ENCODE peak calls at places on chromosomes 7 and 10, in nine cellular contexts. F is mucosa of descending colon; D is H1; P is right cardiac atrium; M is transverse colon; Q is iPS DF 6.9; H is CD8-positive, alpha-beta memory T cell; J is PC-3; A is cardiac muscle cell. E is an unnamed sample. For H3K4me1, the result is how much of the 10 kb centered on the place peaks cover.

GRCh38 chr7:122311719-122312118 is 7.2 kb upstream of the FEZF1 start:
- DNase-seq in F (peak), D (no peak), P (peak), M (no peak), Q (no peak), H (no peak), J (no peak), A (no peak), E (no peak)

GRCh38 chr7:1950066-1950622 is 280.1 kb downstream of the ELFN1 start:
- DNase-seq in F (no peak), D (no peak), P (peak), M (no peak), Q (no peak), H (no peak), J (no peak), A (no peak), E (no peak)

GRCh38 chr10:90138844-90139243 is 437.5 kb downstream of the KIF20B start:
- DNase-seq in F (no peak), D (no peak), P (no peak), M (no peak), Q (no peak), H (no peak), J (peak), A (peak), E (no peak)

GRCh38 chr7:84701524-84702306 is 485.1 kb downstream of the SEMA3D start:
- DNase-seq in F (no peak), D (no peak), P (no peak), M (peak), Q (no peak), H (no peak), J (peak), A (peak), E (no peak)

GRCh38 chr7:15602236-15602635 is 40.4 kb upstream of the AGMO start:
- DNase-seq in F (no peak), D (no peak), P (no peak), M (no peak), Q (no peak), H (no peak), J (no peak), A (peak), E (no peak)

GRCh38 chr10:114655671-114656070 is 2.4 kb downstream of the ABLIM1 start:
- DNase-seq in F (no peak), D (no peak), P (no peak), M (no peak), Q (no peak), H (no peak), J (no peak), A (no peak), E (no peak)

GRCh38 chr10:86341361-86341811 is 25.2 kb downstream of the GRID1 start:
- DNase-seq in F (no peak), D (no peak), P (peak), M (no peak), Q (no peak), H (no peak), J (no peak), A (peak), E (no peak)

GRCh38 chr7:69060516-69060915 is 537.8 kb upstream of the AUTS2 start:
- DNase-seq in F (no peak), D (no peak), P (no peak), M (no peak), Q (no peak), H (no peak), J (no peak), A (no peak), E (no peak)

GRCh38 chr7:132495931-132496330 is 80.3 kb downstream of the PLXNA4 start:
- DNase-seq in F (no peak), D (no peak), P (peak), M (no peak), Q (no peak), H (no peak), J (no peak), A (peak), E (no peak)

GRCh38 chr7:37643876-37644275 is 39.7 kb upstream of the GPR141 start:
- DNase-seq in F (no peak), D (peak), P (no peak), M (no peak), Q (peak), H (no peak), J (no peak), A (no peak), E (no peak)

GRCh38 chr7:129041929-129042200 is 13.0 kb downstream of the TNPO3 start:
- DNase-seq in F (no peak), D (no peak), P (no peak), M (no peak), Q (no peak), H (no peak), J (no peak), A (no peak), E (no peak)

GRCh38 chr7:129047761-129048160 is 7.2 kb downstream of the TNPO3 start:
- DNase-seq in F (no peak), D (no peak), P (no peak), M (no peak), Q (no peak), H (no peak), J (no peak), A (no peak), E (no peak)

GRCh38 chr7:129037585-129037984 is 17.3 kb downstream of the TNPO3 start:
- DNase-seq in F (no peak), D (no peak), P (no peak), M (no peak), Q (no peak), H (no peak), J (no peak), A (no peak), E (no peak)

GRCh38 chr7:129041142-129041928 is 13.6 kb downstream of the TNPO3 start:
- DNase-seq in F (no peak), D (no peak), P (no peak), M (no peak), Q (no peak), H (no peak), J (no peak), A (no peak), E (no peak)

DNA sequence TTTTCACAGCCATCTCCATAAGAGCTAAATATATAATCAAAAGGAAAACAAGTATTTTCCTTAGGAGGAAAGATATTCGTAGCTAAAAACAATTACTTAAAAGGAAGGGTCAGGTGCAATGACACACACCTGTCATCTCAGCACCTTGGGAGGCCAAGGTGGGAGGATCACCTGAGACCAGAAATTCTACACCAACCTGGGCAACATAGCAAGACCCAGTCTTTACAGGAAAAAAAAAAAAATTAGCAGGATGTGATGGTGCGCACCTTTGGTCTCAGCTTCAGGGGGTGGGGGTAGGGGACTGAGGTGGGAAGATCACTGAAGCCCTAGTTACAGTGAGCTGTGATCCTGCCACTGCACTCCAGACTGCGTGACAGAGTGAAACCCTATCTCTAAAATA is 11.9 kb downstream of the TNPO3 start:
- DNase-seq in F (no peak), D (no peak), P (no peak), M (no peak), Q (no peak), H (no peak), J (no peak), A (no peak), E (no peak)
- H3K4me1 ChIP-seq in F (under half), D (under half), P (under half), M (under half), Q (under half), H (under half), J (under half), A (under half), E (under half)

GRCh38 chr7:131098527-131098926 is 229.1 kb upstream of the MKLN1 start:
- DNase-seq in F (no peak), D (no peak), P (no peak), M (no peak), Q (no peak), H (peak), J (no peak), A (no peak), E (no peak)
- H3K4me3 ChIP-seq in F (no peak), D (no peak), P (no peak), M (no peak), Q (no peak), H (no peak), J (no peak), A (no peak), E (no peak)

DNA sequence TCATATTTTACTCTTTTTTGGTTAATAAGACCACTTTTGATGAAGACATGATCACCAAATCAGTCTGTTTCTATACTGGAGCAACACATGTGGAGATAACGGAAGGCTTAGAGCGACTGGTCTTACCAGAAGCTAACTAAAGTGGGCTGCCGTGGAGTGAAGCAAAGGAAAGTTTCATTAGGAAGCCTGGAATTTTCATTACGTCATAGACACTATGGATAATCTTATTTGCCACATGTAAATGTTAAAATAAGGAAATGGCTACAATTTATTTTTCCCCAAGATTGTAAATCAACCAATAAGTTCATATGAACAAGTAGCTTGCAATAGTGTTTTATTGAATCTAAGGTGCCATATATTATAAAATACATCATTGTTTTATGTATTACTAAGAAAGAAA is 185.4 kb downstream of the PHTF2 start:
- DNase-seq in F (no peak), D (no peak), P (no peak), M (no peak), Q (no peak), H (no peak), J (no peak), A (no peak), E (no peak)
- H3K4me1 ChIP-seq in F (under half), D (under half), P (under half), M (under half), Q (under half), H (under half), J (under half), A (under half), E (under half)

GRCh38 chr10:6578221-6579192 is 1.6 kb downstream of the PRKCQ start:
- DNase-seq in F (no peak), D (no peak), P (no peak), M (no peak), Q (no peak), H (no peak), J (no peak), A (no peak), E (no peak)
- H3K4me3 ChIP-seq in F (no peak), D (peak), P (no peak), M (no peak), Q (no peak), H (peak), J (no peak), A (no peak), E (no peak)

GRCh38 chr10:11205026-11205772 is 187.5 kb downstream of the CELF2 start:
- DNase-seq in F (no peak), D (no peak), P (no peak), M (no peak), Q (no peak), H (no peak), J (no peak), A (no peak), E (no peak)

GRCh38 chr10:11209810-11210141 is 192.1 kb downstream of the CELF2 start:
- DNase-seq in F (no peak), D (no peak), P (no peak), M (no peak), Q (no peak), H (peak), J (no peak), A (no peak), E (no peak)

GRCh38 chr10:11208908-11209809 is 191.5 kb downstream of the CELF2 start:
- DNase-seq in F (no peak), D (no peak), P (no peak), M (no peak), Q (no peak), H (peak), J (no peak), A (no peak), E (no peak)

GRCh38 chr10:11208243-11208642 is 190.6 kb downstream of the CELF2 start:
- DNase-seq in F (no peak), D (no peak), P (no peak), M (no peak), Q (no peak), H (no peak), J (no peak), A (no peak), E (no peak)

DNA sequence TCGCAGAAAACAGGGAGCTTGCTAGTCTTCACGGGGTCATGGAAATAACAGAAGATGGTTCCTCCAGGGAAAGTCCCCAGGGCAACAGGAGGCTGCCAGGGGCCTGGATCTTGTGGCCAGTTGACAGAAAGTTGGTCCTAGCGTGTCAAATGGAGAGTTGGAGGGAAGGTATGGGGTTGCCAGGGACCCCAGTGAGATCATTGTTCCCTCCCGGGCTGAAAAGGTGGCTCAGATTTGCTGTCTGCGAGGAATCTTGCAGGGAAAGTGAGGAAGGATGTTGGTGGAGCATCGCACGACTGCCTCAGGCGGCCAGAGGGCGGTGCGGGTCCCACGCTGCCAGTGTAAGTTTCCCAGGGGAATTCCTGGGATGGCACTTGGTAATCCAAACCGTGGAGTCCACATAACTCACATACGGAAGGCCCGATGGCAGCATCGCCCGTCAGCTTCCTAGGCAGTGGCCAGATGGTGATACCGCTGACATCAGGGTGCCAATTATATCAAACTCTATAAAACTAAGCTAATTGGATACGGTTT is 189.7 kb downstream of the CELF2 start:
- DNase-seq in F (no peak), D (no peak), P (no peak), M (no peak), Q (no peak), H (no peak), J (no peak), A (no peak), E (no peak)
- H3K4me1 ChIP-seq in F (under half), D (under half), P (under half), M (under half), Q (under half), H (half or more), J (under half), A (under half), E (under half)

E was measured in keratinocyte.